ENCODE peak calls at places on chromosomes 13 and 19, in seven cellular contexts. One of them, this sample, is unnamed. For H3K4me1, the result is how much of the 10 kb centered on the place peaks cover.

GRCh38 chr19:4844348-4845179 is 13.1 kb upstream of the TICAM1 start:
- DNase-seq in cardiac muscle cell: peak
- DNase-seq in uterus: peak
- DNase-seq in OCI-LY7: no peak
- DNase-seq in tibial nerve: no peak
- DNase-seq in tibial artery: no peak
- DNase-seq in GM23248: peak
- DNase-seq in this sample: peak

GRCh38 chr19:53546766-53547541 is 9.0 kb downstream of the ZNF331 start:
- DNase-seq in cardiac muscle cell: no peak
- DNase-seq in uterus: no peak
- DNase-seq in OCI-LY7: no peak
- DNase-seq in tibial nerve: no peak
- DNase-seq in tibial artery: no peak
- DNase-seq in GM23248: no peak
- DNase-seq in this sample: no peak

GRCh38 chr13:44768233-44768632 is 192.1 kb upstream of the TSC22D1 start:
- DNase-seq in cardiac muscle cell: peak
- DNase-seq in uterus: no peak
- DNase-seq in OCI-LY7: no peak
- DNase-seq in tibial nerve: no peak
- DNase-seq in tibial artery: no peak
- DNase-seq in GM23248: no peak
- DNase-seq in this sample: no peak

GRCh38 chr13:23725922-23726321 is 155.7 kb downstream of the TNFRSF19 start:
- DNase-seq in cardiac muscle cell: peak
- DNase-seq in uterus: no peak
- DNase-seq in OCI-LY7: no peak
- DNase-seq in tibial nerve: no peak
- DNase-seq in tibial artery: no peak
- DNase-seq in GM23248: peak
- DNase-seq in this sample: no peak

GRCh38 chr19:2376784-2377519 is 16.9 kb downstream of the TMPRSS9 start:
- DNase-seq in cardiac muscle cell: no peak
- DNase-seq in uterus: no peak
- DNase-seq in OCI-LY7: no peak
- DNase-seq in tibial nerve: no peak
- DNase-seq in tibial artery: no peak
- DNase-seq in GM23248: peak
- DNase-seq in this sample: no peak

GRCh38 chr13:29516880-29517279 is 78.6 kb downstream of the SLC7A1 start:
- DNase-seq in cardiac muscle cell: no peak
- DNase-seq in uterus: no peak
- DNase-seq in OCI-LY7: no peak
- DNase-seq in tibial nerve: no peak
- DNase-seq in tibial artery: peak
- DNase-seq in GM23248: no peak
- DNase-seq in this sample: no peak

GRCh38 chr13:81929988-81930387 is 1589.1 kb upstream of the SPRY2 start:
- DNase-seq in cardiac muscle cell: peak
- DNase-seq in uterus: no peak
- DNase-seq in OCI-LY7: no peak
- DNase-seq in tibial nerve: no peak
- DNase-seq in tibial artery: no peak
- DNase-seq in GM23248: peak
- DNase-seq in this sample: peak

GRCh38 chr19:52110780-52111179 is 15.2 kb upstream of the ZNF841 start:
- DNase-seq in cardiac muscle cell: no peak
- DNase-seq in uterus: no peak
- DNase-seq in OCI-LY7: no peak
- DNase-seq in tibial nerve: no peak
- DNase-seq in tibial artery: no peak
- DNase-seq in GM23248: no peak
- DNase-seq in this sample: no peak

GRCh38 chr13:23987331-23987730 is 90.0 kb upstream of the C1QTNF9B start:
- DNase-seq in cardiac muscle cell: peak
- DNase-seq in uterus: no peak
- DNase-seq in OCI-LY7: no peak
- DNase-seq in tibial nerve: no peak
- DNase-seq in tibial artery: no peak
- DNase-seq in GM23248: peak
- DNase-seq in this sample: no peak

GRCh38 chr19:46629546-46630025 is 4.7 kb upstream of the PTGIR start:
- DNase-seq in cardiac muscle cell: peak
- DNase-seq in uterus: no peak
- DNase-seq in OCI-LY7: no peak
- DNase-seq in tibial nerve: no peak
- DNase-seq in tibial artery: no peak
- DNase-seq in GM23248: no peak
- DNase-seq in this sample: no peak

GRCh38 chr19:5691205-5691929 is 1.3 kb downstream of the RPL36 start:
- DNase-seq in cardiac muscle cell: peak
- DNase-seq in uterus: peak
- DNase-seq in OCI-LY7: peak
- DNase-seq in tibial nerve: peak
- DNase-seq in tibial artery: no peak
- DNase-seq in GM23248: peak
- DNase-seq in this sample: peak

GRCh38 chr13:29100739-29101138 is 280.6 kb downstream of the MTUS2 start:
- DNase-seq in cardiac muscle cell: no peak
- DNase-seq in uterus: no peak
- DNase-seq in OCI-LY7: no peak
- DNase-seq in tibial nerve: no peak
- DNase-seq in tibial artery: no peak
- DNase-seq in GM23248: no peak
- DNase-seq in this sample: no peak

GRCh38 chr19:9309974-9310446 is 372 bp upstream of the ZNF699 start:
- DNase-seq in cardiac muscle cell: peak
- DNase-seq in uterus: peak
- DNase-seq in OCI-LY7: peak
- DNase-seq in tibial nerve: peak
- DNase-seq in tibial artery: peak
- DNase-seq in GM23248: peak
- DNase-seq in this sample: no peak

GRCh38 chr19:41615207-41615606 is 11.7 kb downstream of the CEACAM4 start:
- DNase-seq in cardiac muscle cell: no peak
- DNase-seq in uterus: no peak
- DNase-seq in OCI-LY7: no peak
- DNase-seq in tibial nerve: no peak
- DNase-seq in tibial artery: no peak
- DNase-seq in GM23248: no peak
- DNase-seq in this sample: no peak

GRCh38 chr13:50319603-50320296 is 304.5 kb downstream of the KCNRG start:
- DNase-seq in cardiac muscle cell: peak
- DNase-seq in uterus: no peak
- DNase-seq in OCI-LY7: no peak
- DNase-seq in tibial nerve: no peak
- DNase-seq in tibial artery: no peak
- DNase-seq in GM23248: peak
- DNase-seq in this sample: peak

GRCh38 chr19:50427997-50428425 is 4.7 kb upstream of the MYBPC2 start:
- DNase-seq in cardiac muscle cell: peak
- DNase-seq in uterus: peak
- DNase-seq in OCI-LY7: peak
- DNase-seq in tibial nerve: peak
- DNase-seq in tibial artery: peak
- DNase-seq in GM23248: peak
- DNase-seq in this sample: peak

GRCh38 chr13:67408823-67409222 is 178.7 kb upstream of the PCDH9 start:
- DNase-seq in cardiac muscle cell: peak
- DNase-seq in uterus: no peak
- DNase-seq in OCI-LY7: no peak
- DNase-seq in tibial nerve: no peak
- DNase-seq in tibial artery: no peak
- DNase-seq in GM23248: no peak
- DNase-seq in this sample: peak

GRCh38 chr19:56933014-56933705 is 92.6 kb upstream of the PEG3 start:
- DNase-seq in cardiac muscle cell: no peak
- DNase-seq in uterus: no peak
- DNase-seq in OCI-LY7: no peak
- DNase-seq in tibial nerve: no peak
- DNase-seq in tibial artery: no peak
- DNase-seq in GM23248: no peak
- DNase-seq in this sample: no peak

GRCh38 chr13:24267283-24267682 is 42.1 kb upstream of the C1QTNF9 start:
- DNase-seq in cardiac muscle cell: peak
- DNase-seq in uterus: peak
- DNase-seq in OCI-LY7: no peak
- DNase-seq in tibial nerve: no peak
- DNase-seq in tibial artery: no peak
- DNase-seq in GM23248: peak
- DNase-seq in this sample: peak

DNA sequence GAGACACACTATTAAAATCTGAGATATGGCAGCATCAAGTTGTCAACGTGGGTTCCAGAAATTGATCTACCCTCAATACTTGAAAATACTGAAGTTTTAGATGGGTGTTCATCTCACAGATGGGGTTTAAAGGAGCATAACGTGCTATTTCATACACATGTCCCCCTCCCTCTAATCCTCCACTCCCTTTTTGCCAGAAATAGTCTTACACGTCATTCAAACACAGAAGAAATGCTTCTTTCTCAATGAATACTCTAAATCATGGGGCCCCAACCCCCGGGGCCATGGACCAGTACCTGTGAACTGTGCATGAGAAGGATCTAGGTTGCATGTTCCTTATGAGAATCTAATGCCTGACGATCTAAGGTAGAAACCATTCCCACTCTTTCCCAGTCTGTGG is 19.6 kb downstream of the KLF12 start:
- DNase-seq in cardiac muscle cell: no peak
- DNase-seq in uterus: no peak
- DNase-seq in OCI-LY7: no peak
- DNase-seq in tibial nerve: no peak
- DNase-seq in tibial artery: no peak
- DNase-seq in GM23248: peak
- DNase-seq in this sample: no peak
- H3K4me1 ChIP-seq in cardiac muscle cell: under half
- H3K4me1 ChIP-seq in uterus: under half
- H3K4me1 ChIP-seq in OCI-LY7: under half
- H3K4me1 ChIP-seq in tibial nerve: under half
- H3K4me1 ChIP-seq in tibial artery: half or more
- H3K4me1 ChIP-seq in GM23248: under half
- H3K4me1 ChIP-seq in this sample: under half

GRCh38 chr19:14167013-14167593 is 30.7 kb upstream of the ASF1B start:
- DNase-seq in cardiac muscle cell: no peak
- DNase-seq in uterus: no peak
- DNase-seq in OCI-LY7: no peak
- DNase-seq in tibial nerve: no peak
- DNase-seq in tibial artery: no peak
- DNase-seq in GM23248: no peak
- DNase-seq in this sample: no peak
- H3K4me3 ChIP-seq in cardiac muscle cell: no peak
- H3K4me3 ChIP-seq in uterus: no peak
- H3K4me3 ChIP-seq in OCI-LY7: no peak
- H3K4me3 ChIP-seq in tibial nerve: no peak
- H3K4me3 ChIP-seq in tibial artery: no peak
- H3K4me3 ChIP-seq in GM23248: no peak
- H3K4me3 ChIP-seq in this sample: no peak

GRCh38 chr13:113002891-113003290 is 33.9 kb downstream of the MCF2L start:
- DNase-seq in cardiac muscle cell: no peak
- DNase-seq in uterus: no peak
- DNase-seq in OCI-LY7: no peak
- DNase-seq in tibial nerve: no peak
- DNase-seq in tibial artery: no peak
- DNase-seq in GM23248: no peak
- DNase-seq in this sample: no peak

GRCh38 chr13:113002206-113002821 is 33.3 kb downstream of the MCF2L start:
- DNase-seq in cardiac muscle cell: no peak
- DNase-seq in uterus: no peak
- DNase-seq in OCI-LY7: no peak
- DNase-seq in tibial nerve: no peak
- DNase-seq in tibial artery: no peak
- DNase-seq in GM23248: no peak
- DNase-seq in this sample: peak

GRCh38 chr13:113000575-113000974 is 31.6 kb downstream of the MCF2L start:
- DNase-seq in cardiac muscle cell: no peak
- DNase-seq in uterus: no peak
- DNase-seq in OCI-LY7: no peak
- DNase-seq in tibial nerve: no peak
- DNase-seq in tibial artery: no peak
- DNase-seq in GM23248: no peak
- DNase-seq in this sample: no peak

GRCh38 chr13:112999414-113000177 is 30.6 kb downstream of the MCF2L start:
- DNase-seq in cardiac muscle cell: no peak
- DNase-seq in uterus: no peak
- DNase-seq in OCI-LY7: no peak
- DNase-seq in tibial nerve: no peak
- DNase-seq in tibial artery: no peak
- DNase-seq in GM23248: no peak
- DNase-seq in this sample: no peak

GRCh38 chr13:113001251-113002140 is 32.5 kb downstream of the MCF2L start:
- DNase-seq in cardiac muscle cell: peak
- DNase-seq in uterus: no peak
- DNase-seq in OCI-LY7: no peak
- DNase-seq in tibial nerve: no peak
- DNase-seq in tibial artery: no peak
- DNase-seq in GM23248: peak
- DNase-seq in this sample: peak
- H3K27ac ChIP-seq in cardiac muscle cell: peak
- H3K27ac ChIP-seq in uterus: no peak
- H3K27ac ChIP-seq in OCI-LY7: no peak
- H3K27ac ChIP-seq in tibial nerve: no peak
- H3K27ac ChIP-seq in tibial artery: no peak
- H3K27ac ChIP-seq in GM23248: no peak
- H3K27ac ChIP-seq in this sample: no peak

DNA sequence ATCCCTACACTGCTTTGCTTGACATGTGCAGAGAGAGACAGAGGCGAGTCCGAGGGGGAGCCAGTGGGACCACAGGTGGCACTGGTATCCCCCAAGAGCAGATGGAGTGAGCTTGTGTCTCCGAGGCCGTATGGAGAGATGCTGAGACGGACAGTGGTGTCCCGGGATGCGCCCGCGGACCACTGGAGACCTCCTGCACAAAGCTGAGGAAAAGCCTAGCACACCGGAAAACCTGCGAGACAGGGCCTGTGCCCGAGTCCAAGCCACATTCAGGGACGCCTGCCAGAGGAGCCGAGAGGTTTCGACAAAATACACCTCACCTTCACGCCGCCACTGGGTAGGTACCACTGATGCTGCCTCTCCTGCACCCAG is 66.0 kb upstream of the ZNF527 start:
- DNase-seq in cardiac muscle cell: no peak
- DNase-seq in uterus: no peak
- DNase-seq in OCI-LY7: no peak
- DNase-seq in tibial nerve: no peak
- DNase-seq in tibial artery: no peak
- DNase-seq in GM23248: no peak
- DNase-seq in this sample: no peak
- H3K4me1 ChIP-seq in cardiac muscle cell: under half
- H3K4me1 ChIP-seq in uterus: under half
- H3K4me1 ChIP-seq in OCI-LY7: under half
- H3K4me1 ChIP-seq in tibial nerve: under half
- H3K4me1 ChIP-seq in tibial artery: under half
- H3K4me1 ChIP-seq in GM23248: under half
- H3K4me1 ChIP-seq in this sample: under half

This sample was measured in small intestine.